ENCODE peak calls at places on chromosomes 7 and 10, in four cellular contexts. Q, H, S and M are unnamed samples.

GRCh38 chr10:129547583-129547982 is 80.5 kb downstream of the MGMT start:
- DNase-seq in Q (no peak), H (no peak), S (no peak), M (no peak)

GRCh38 chr10:122590158-122590557 is 29.6 kb downstream of the DMBT1 start:
- DNase-seq in H (no peak), Q (no peak), S (no peak), M (no peak)

GRCh38 chr7:68176974-68177373 is 1180.3 kb downstream of the TYW1 start:
- DNase-seq in H (no peak), S (peak), Q (peak), M (peak)

GRCh38 chr10:31320598-31321211 is 1.7 kb downstream of the ZEB1 start:
- DNase-seq in S (no peak), H (peak), Q (peak), M (peak)

GRCh38 chr10:61939575-61940301 is 38.2 kb downstream of the ARID5B start:
- DNase-seq in H (no peak), Q (no peak), S (no peak), M (no peak)

GRCh38 chr7:65983965-65984654 is 2.1 kb upstream of the GUSB start:
- DNase-seq in Q (no peak), S (no peak), H (no peak), M (peak)

GRCh38 chr7:159025161-159025779 is 119.4 kb downstream of the VIPR2 start:
- DNase-seq in Q (no peak), H (no peak), S (no peak), M (no peak)

GRCh38 chr10:132484922-132485321 is 52.7 kb upstream of the INPP5A start:
- DNase-seq in S (no peak), Q (no peak), H (no peak), M (no peak)

GRCh38 chr10:24255115-24255895 is 46.4 kb downstream of the KIAA1217 start:
- DNase-seq in Q (no peak), H (no peak), S (peak), M (peak)

GRCh38 chr7:134637934-134638719 is 8.5 kb upstream of the BPGM start:
- DNase-seq in Q (no peak), H (no peak), S (no peak), M (no peak)

GRCh38 chr7:98360221-98361124 is 40.4 kb downstream of the BAIAP2L1 start:
- DNase-seq in H (no peak), S (no peak), Q (no peak), M (peak)

GRCh38 chr7:149261321-149261828 is 621 bp upstream of the ZNF783 start:
- DNase-seq in S (no peak), H (no peak), Q (no peak), M (peak)

GRCh38 chr7:98733036-98733435 is 116.0 kb downstream of the NPTX2 start:
- DNase-seq in S (no peak), Q (no peak), H (no peak), M (peak)

GRCh38 chr10:117723343-117723742 is 180.8 kb downstream of the EMX2 start:
- DNase-seq in S (no peak), Q (no peak), H (no peak), M (no peak)

GRCh38 chr10:35336921-35337741 is 822 bp downstream of the CCNY start:
- DNase-seq in S (peak), Q (peak), H (peak), M (peak)

GRCh38 chr7:41890631-41891265 is 187.9 kb upstream of the INHBA start:
- DNase-seq in S (no peak), H (no peak), Q (peak), M (no peak)

GRCh38 chr7:150988230-150989226 is 2.3 kb upstream of the NOS3 start:
- DNase-seq in Q (no peak), S (no peak), H (peak), M (peak)

GRCh38 chr7:131604841-131605279 is 48.4 kb upstream of the PODXL start:
- DNase-seq in S (no peak), H (no peak), Q (no peak), M (no peak)

GRCh38 chr7:89334785-89335184 is 539.2 kb upstream of the TEX47 start:
- DNase-seq in H (no peak), Q (no peak), S (no peak), M (no peak)

GRCh38 chr7:157825325-157825724 is 488.5 kb downstream of the DNAJB6 start:
- DNase-seq in Q (no peak), H (no peak), S (no peak), M (no peak)

GRCh38 chr10:93445097-93445960 is 36.8 kb downstream of the MYOF start:
- DNase-seq in H (no peak), Q (peak), S (peak), M (peak)

GRCh38 chr7:100825760-100826545 is 1.4 kb downstream of the EPHB4 start:
- DNase-seq in S (no peak), Q (peak), H (no peak), M (peak)

GRCh38 chr7:30598121-30598876 is 3.6 kb downstream of the GARS1 start:
- DNase-seq in S (no peak), Q (no peak), H (no peak), M (no peak)

GRCh38 chr7:50315739-50316671 is 11.5 kb downstream of the IKZF1 start:
- DNase-seq in S (no peak), H (no peak), Q (no peak), M (no peak)

GRCh38 chr10:118689070-118689858 is 65.5 kb downstream of the CACUL1 start:
- DNase-seq in Q (no peak), H (no peak), S (no peak), M (no peak)

GRCh38 chr10:4902571-4903011 is 60.6 kb upstream of the AKR1C1 start:
- DNase-seq in Q (peak), S (peak), H (no peak), M (no peak)

GRCh38 chr7:127704211-127704610 is 52.2 kb downstream of the SND1 start:
- DNase-seq in S (no peak), Q (no peak), H (no peak), M (no peak)

GRCh38 chr7:142332421-142332820 is 74.6 kb upstream of the PRSS58 start:
- DNase-seq in H (no peak), Q (no peak), S (no peak), M (no peak)
- H3K27ac ChIP-seq in H (no peak), Q (no peak), S (no peak), M (no peak)

DNA sequence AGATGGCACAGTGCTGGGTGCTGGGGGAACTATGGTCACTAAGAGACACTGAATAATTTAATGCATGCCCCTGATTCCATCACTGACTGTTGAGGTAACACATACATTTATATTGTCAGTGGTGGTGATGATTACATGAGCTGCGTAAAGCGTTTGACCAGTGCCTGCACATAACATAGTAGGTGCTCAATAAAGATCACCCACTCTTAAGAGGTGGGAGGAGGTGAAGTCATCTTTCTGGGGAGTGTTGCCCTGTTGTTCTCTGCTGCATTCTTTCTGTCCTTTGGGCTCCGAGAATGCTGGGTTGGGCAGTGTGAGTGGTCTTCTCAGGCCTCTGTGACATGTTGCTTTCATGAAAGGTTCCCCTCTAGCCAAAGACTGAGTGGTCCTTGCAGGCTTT is 68.0 kb downstream of the TCF7L2 start:
- DNase-seq in S (no peak), Q (no peak), H (no peak), M (no peak)
- H3K27ac ChIP-seq in S (no peak), Q (no peak), H (no peak), M (peak)

GRCh38 chr10:22332116-22332692 is 11.3 kb downstream of the BMI1 start:
- DNase-seq in Q (no peak), S (no peak), H (no peak), M (no peak)
- H3K27ac ChIP-seq in Q (no peak), S (no peak), H (no peak), M (no peak)

DNA sequence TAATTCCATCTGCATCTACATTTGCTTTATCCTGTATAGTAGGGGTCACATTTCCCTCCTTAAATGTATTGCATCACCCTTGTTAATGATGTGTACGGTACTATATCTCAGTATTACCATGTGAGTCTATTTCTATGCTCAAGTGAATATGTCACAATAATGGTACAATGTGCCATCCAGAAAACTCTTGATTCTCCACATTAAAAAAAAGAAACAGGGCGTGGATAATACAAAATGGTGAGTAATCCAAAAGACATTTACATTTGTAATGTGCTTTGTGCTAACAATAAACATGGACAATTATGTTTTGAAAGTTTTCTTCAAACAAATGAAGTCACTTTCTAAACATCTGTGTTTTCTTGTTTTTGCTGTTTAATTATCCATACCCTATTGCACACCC is 56.6 kb downstream of the TWIST1 start:
- DNase-seq in S (no peak), Q (no peak), H (no peak), M (no peak)
- H3K27ac ChIP-seq in S (no peak), Q (no peak), H (no peak), M (no peak)